ENCODE peak calls at places on chromosomes 7 and 10, in seven cellular contexts. R is HCT116, N is GM23338, B is SK-N-SH, F is hepatocyte, C is PC-3, X is MM.1S. T is an unnamed sample. For H3K9me2, the result is how much of the 10 kb centered on the place peaks cover.

GRCh38 chr10:129523723-129524316 is 56.8 kb downstream of the MGMT start:
- DNase-seq in X (no peak), C (no peak), R (no peak), B (no peak), N (no peak), F (no peak), T (no peak)

GRCh38 chr10:114519306-114519669 is 115.0 kb upstream of the AFAP1L2 start:
- DNase-seq in R (peak), F (peak), C (peak), X (no peak), B (no peak), N (no peak), T (peak)

GRCh38 chr10:35705671-35706070 is 63.6 kb upstream of the FZD8 start:
- DNase-seq in F (peak), R (no peak), C (no peak), X (no peak), B (no peak), N (no peak), T (no peak)

GRCh38 chr10:79985481-79986072 is 36.7 kb upstream of the SFTPD start:
- DNase-seq in X (no peak), R (no peak), N (no peak), F (peak), B (no peak), C (peak), T (peak)

GRCh38 chr7:156397249-156397648 is 243.3 kb upstream of the RNF32 start:
- DNase-seq in B (no peak), N (no peak), X (no peak), C (no peak), R (no peak), F (no peak), T (no peak)

GRCh38 chr7:71303566-71303965 is 171.6 kb downstream of the GALNT17 start:
- DNase-seq in R (no peak), C (no peak), N (no peak), B (no peak), F (peak), X (no peak), T (no peak)

GRCh38 chr7:50791921-50792341 is 9.2 kb upstream of the GRB10 start:
- DNase-seq in N (no peak), B (no peak), F (peak), R (no peak), C (peak), X (no peak), T (peak)

GRCh38 chr10:79248341-79248931 is 98.8 kb upstream of the PPIF start:
- DNase-seq in F (no peak), N (no peak), C (no peak), R (no peak), B (peak), X (peak), T (no peak)

GRCh38 chr10:97813311-97813710 is 36.3 kb upstream of the GOLGA7B start:
- DNase-seq in X (no peak), F (no peak), B (no peak), R (no peak), C (peak), N (no peak), T (no peak)

GRCh38 chr7:146701166-146701565 is 584.6 kb downstream of the CNTNAP2 start:
- DNase-seq in X (no peak), R (no peak), B (no peak), F (no peak), C (no peak), N (no peak), T (no peak)

GRCh38 chr7:107463139-107464078 is 6.4 kb upstream of the GPR22 start:
- DNase-seq in N (peak), C (peak), B (peak), F (peak), R (peak), X (peak), T (peak)

GRCh38 chr7:74203157-74203556 is 6.6 kb upstream of the LAT2 start:
- DNase-seq in F (peak), N (peak), B (peak), R (no peak), X (peak), C (peak), T (peak)

GRCh38 chr10:114393482-114393881 is 10.8 kb downstream of the AFAP1L2 start:
- DNase-seq in R (no peak), X (no peak), C (peak), F (no peak), N (no peak), B (no peak), T (no peak)

GRCh38 chr10:29648983-29649268 is 14.2 kb upstream of the SVIL start:
- DNase-seq in N (no peak), C (peak), R (no peak), X (no peak), F (no peak), B (no peak), T (peak)

GRCh38 chr7:7201583-7202374 is 19.4 kb downstream of the C1GALT1 start:
- DNase-seq in R (no peak), B (no peak), X (peak), C (peak), F (peak), N (peak), T (no peak)

GRCh38 chr7:132430863-132431822 is 145.1 kb downstream of the PLXNA4 start:
- DNase-seq in X (no peak), B (peak), R (no peak), C (peak), F (peak), N (no peak), T (peak)
- H3K9me2 ChIP-seq in X (under half), B (under half), R (under half), C (under half), F (under half), N (under half), T (under half)

GRCh38 chr7:47678641-47679380 is 96.9 kb upstream of the TNS3 start:
- DNase-seq in B (no peak), N (no peak), F (no peak), R (no peak), C (no peak), X (no peak), T (no peak)
- H3K27ac ChIP-seq in B (no peak), N (no peak), F (no peak), R (no peak), C (no peak), X (no peak), T (no peak)

GRCh38 chr7:4220011-4220410 is 462.1 kb upstream of the FOXK1 start:
- DNase-seq in R (no peak), F (no peak), X (no peak), B (no peak), C (no peak), N (no peak), T (no peak)

GRCh38 chr7:4216016-4216415 is 466.1 kb upstream of the FOXK1 start:
- DNase-seq in N (no peak), C (peak), B (no peak), F (no peak), R (no peak), X (no peak), T (no peak)

GRCh38 chr7:4221043-4221442 is 461.1 kb upstream of the FOXK1 start:
- DNase-seq in N (no peak), B (no peak), F (no peak), C (no peak), X (no peak), R (no peak), T (no peak)

GRCh38 chr7:4215176-4215720 is 466.8 kb upstream of the FOXK1 start:
- DNase-seq in C (no peak), N (no peak), B (no peak), X (no peak), R (no peak), F (no peak), T (no peak)

DNA sequence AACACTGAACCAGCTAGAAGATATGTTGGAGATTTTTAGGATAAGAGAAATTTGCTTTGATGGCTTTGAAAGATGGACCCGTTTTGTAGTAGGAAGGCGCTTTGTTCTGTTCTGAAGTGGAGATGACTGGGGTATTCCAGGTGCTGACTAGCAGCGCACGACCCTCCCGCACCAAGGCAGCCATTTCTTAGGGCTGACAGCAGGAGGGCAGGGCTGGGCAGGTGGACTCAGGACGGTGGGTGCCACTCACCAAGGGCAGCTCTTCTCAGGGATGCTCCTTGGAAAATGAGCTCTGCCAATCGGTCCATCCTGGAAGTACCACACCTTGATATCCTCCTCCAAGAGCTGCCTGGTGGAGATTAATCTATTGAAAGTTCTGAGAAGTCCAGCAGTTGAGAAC is 463.6 kb upstream of the FOXK1 start:
- DNase-seq in B (no peak), R (no peak), C (no peak), F (no peak), X (no peak), N (no peak), T (no peak)
- H3K9me2 ChIP-seq in B (under half), R (under half), C (under half), F (under half), X (under half), N (under half), T (under half)

GRCh38 chr10:3474266-3474665 is 301.7 kb upstream of the PITRM1 start:
- DNase-seq in B (no peak), N (no peak), F (no peak), X (no peak), R (no peak), C (no peak), T (no peak)

GRCh38 chr10:3471497-3471896 is 298.9 kb upstream of the PITRM1 start:
- DNase-seq in F (no peak), R (no peak), X (no peak), N (no peak), B (no peak), C (no peak), T (no peak)

GRCh38 chr10:3471927-3472704 is 299.5 kb upstream of the PITRM1 start:
- DNase-seq in C (peak), N (peak), B (no peak), F (no peak), X (peak), R (no peak), T (peak)

GRCh38 chr10:3472705-3473078 is 300.1 kb upstream of the PITRM1 start:
- DNase-seq in R (no peak), X (no peak), B (no peak), F (no peak), C (peak), N (no peak), T (peak)

GRCh38 chr10:3473271-3473670 is 300.7 kb upstream of the PITRM1 start:
- DNase-seq in C (no peak), X (no peak), B (no peak), R (no peak), N (no peak), F (no peak), T (no peak)
- H3K27ac ChIP-seq in C (peak), X (no peak), B (no peak), R (no peak), N (no peak), F (peak), T (peak)

GRCh38 chr7:80155374-80155773 is 20.7 kb downstream of the GNAI1 start:
- DNase-seq in X (no peak), B (no peak), C (no peak), N (no peak), R (no peak), F (no peak), T (no peak)
- H3K9me2 ChIP-seq in X (under half), B (under half), C (under half), N (under half), R (under half), F (under half), T (under half)

DNA sequence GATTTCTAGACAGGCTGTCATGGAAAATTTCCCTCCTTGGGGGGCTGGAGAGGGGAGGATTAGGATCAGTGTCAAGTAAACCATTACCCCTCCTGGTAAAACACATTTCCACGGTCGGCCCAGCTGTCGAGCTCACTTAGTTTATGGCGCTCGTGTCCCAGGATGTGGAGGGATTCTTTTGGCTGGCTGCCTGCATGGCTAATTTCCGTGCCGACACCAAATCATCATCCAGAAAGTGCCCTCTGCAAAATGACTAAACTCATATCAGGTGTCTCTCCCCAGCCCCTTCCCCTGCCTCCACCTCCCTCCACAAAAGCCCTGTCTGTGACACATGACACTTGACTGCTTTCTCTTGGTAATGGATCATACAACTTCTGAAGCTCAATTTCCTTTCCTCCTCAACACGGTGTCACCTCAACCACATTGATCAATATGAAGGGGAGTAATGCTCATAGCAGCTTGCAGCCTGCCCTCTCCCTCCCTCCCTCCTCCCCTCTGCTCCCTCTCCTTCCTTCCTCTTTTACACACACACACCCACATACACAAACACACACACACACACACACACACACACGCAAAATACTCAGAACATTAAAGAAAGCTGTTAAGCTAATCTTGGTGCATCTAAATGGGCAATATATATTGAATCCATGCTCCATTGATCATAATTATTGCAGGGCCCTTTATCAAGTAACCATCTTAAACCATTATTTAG is 122.3 kb downstream of the PRLHR start:
- DNase-seq in R (no peak), N (no peak), C (no peak), X (no peak), B (no peak), F (no peak), T (no peak)
- H3K27ac ChIP-seq in R (no peak), N (no peak), C (no peak), X (no peak), B (no peak), F (no peak), T (no peak)

DNA sequence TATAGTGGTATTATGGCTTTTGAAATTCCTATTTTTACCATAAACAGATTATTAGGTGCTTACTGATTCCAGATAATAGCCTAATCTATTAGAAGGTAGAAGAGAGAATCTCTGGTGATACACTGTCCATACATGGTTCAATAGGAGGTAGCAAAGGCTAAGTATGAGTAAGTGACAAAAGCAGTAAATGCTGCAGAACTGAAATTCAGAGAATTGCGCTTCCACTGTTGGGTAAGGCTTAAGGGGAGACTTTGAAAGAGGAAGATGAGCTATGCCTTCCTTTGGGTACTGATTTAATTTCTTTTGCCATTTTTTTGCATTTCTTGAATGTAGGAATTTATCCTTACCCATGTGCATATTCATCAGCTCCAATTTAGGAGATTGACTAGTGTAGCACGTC is 15.2 kb downstream of the MKLN1 start:
- DNase-seq in R (no peak), F (no peak), B (no peak), X (no peak), N (no peak), C (no peak), T (no peak)
- H3K9me2 ChIP-seq in R (under half), F (under half), B (under half), X (under half), N (under half), C (under half), T (under half)

GRCh38 chr7:99135938-99136337 is 8.0 kb downstream of the SMURF1 start:
- DNase-seq in C (no peak), F (no peak), N (no peak), X (no peak), R (no peak), B (no peak), T (no peak)
- H3K27ac ChIP-seq in C (no peak), F (no peak), N (no peak), X (no peak), R (no peak), B (no peak), T (no peak)

T was measured in GM23248.